ENCODE peak calls at places on chromosome 13, in four cellular contexts. O, P, Y and Q are unnamed samples.

GRCh38 chr13:110108348-110109139 is 198.4 kb downstream of the COL4A1 start:
- DNase-seq in Y (peak; percentile 51), O (no peak), P (no peak), Q (peak; percentile 53)

GRCh38 chr13:51070005-51070649 is 40.9 kb downstream of the C13orf42 start:
- DNase-seq in P (peak; percentile 54), Y (peak; percentile 44), O (peak; percentile 30), Q (peak; percentile 62)

GRCh38 chr13:109750376-109750775 is 36.0 kb downstream of the IRS2 start:
- DNase-seq in Y (no peak), P (no peak), O (no peak), Q (no peak)

GRCh38 chr13:44918323-44919102 is 70.8 kb downstream of the NUFIP1 start:
- DNase-seq in O (no peak), Y (peak; percentile 88), P (peak; percentile 67), Q (peak; percentile 86)

GRCh38 chr13:30585748-30586262 is 31.9 kb upstream of the USPL1 start:
- DNase-seq in P (no peak), O (no peak), Y (no peak), Q (no peak)

GRCh38 chr13:94558721-94559120 is 37.2 kb downstream of the TGDS start:
- DNase-seq in Y (no peak), O (no peak), P (no peak), Q (no peak)

GRCh38 chr13:105735269-105735668 is 800.2 kb downstream of the EFNB2 start:
- DNase-seq in P (no peak), Y (no peak), O (no peak), Q (no peak)

GRCh38 chr13:25281937-25282332 is 5.4 kb downstream of the MTMR6 start:
- DNase-seq in P (no peak), Y (no peak), O (no peak), Q (no peak)

GRCh38 chr13:84641491-84641890 is 759.2 kb upstream of the SLITRK1 start:
- DNase-seq in Y (no peak), P (no peak), O (no peak), Q (no peak)

GRCh38 chr13:24271611-24272451 is 37.5 kb upstream of the C1QTNF9 start:
- DNase-seq in Y (peak; percentile 68), O (peak; percentile 70), P (no peak), Q (no peak)

GRCh38 chr13:105847532-105848295 is 687.7 kb downstream of the EFNB2 start:
- DNase-seq in P (no peak), Y (no peak), O (no peak), Q (no peak)

GRCh38 chr13:51303063-51303552 is 36.4 kb upstream of the SERPINE3 start:
- DNase-seq in Y (no peak), O (no peak), P (no peak), Q (no peak)

GRCh38 chr13:59861676-59862075 is 302.1 kb downstream of the DIAPH3 start:
- DNase-seq in Y (no peak), P (no peak), O (no peak), Q (no peak)

GRCh38 chr13:30739646-30740642 is 4.6 kb downstream of the ALOX5AP start:
- DNase-seq in P (no peak), Y (no peak), O (peak; percentile 76), Q (peak; percentile 52)

GRCh38 chr13:99749627-99750026 is 221.9 kb downstream of the ZIC5 start:
- DNase-seq in Y (no peak), P (no peak), O (no peak), Q (no peak)

GRCh38 chr13:97112451-97113152 is 109.5 kb upstream of the MBNL2 start:
- DNase-seq in Y (no peak), O (no peak), P (no peak), Q (no peak)

GRCh38 chr13:95254341-95254740 is 46.9 kb downstream of the ABCC4 start:
- DNase-seq in Y (no peak), O (no peak), P (no peak), Q (peak; percentile 56)

DNA sequence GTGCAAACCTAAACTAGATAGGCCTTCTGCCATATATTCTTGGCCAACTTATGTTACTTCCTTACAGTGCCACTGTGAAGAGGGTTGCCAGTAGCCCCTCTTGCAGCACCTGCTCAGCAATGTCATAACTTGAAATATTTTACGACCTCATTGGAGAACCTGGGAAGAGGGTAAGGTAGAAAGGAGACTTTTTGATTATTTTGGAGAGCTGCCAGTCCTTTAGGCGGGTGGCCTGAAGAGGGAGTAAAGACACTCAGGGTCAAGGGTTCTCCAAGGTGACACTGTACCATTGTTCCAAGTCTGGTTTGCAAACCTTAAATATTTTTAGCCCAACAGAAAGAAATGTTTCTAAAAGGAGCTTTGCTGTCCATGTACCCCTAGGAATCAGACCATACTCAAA is 118.3 kb downstream of the FLT1 start:
- DNase-seq in Y (no peak), P (no peak), O (no peak), Q (no peak)
- TF ChIP-seq CTCF in Y (no peak), P (peak; percentile 24), O (no peak), Q (no peak)

GRCh38 chr13:34779171-34779570 is 162.9 kb upstream of the NBEA start:
- DNase-seq in O (no peak), P (no peak), Y (no peak), Q (no peak)
- TF ChIP-seq ZBTB33 in O (no peak), P (no peak), Y (no peak), Q (no peak)

GRCh38 chr13:41456768-41457588 is at the start of gene RGCC:
- DNase-seq in Y (peak; percentile 30), P (peak; percentile 83), O (no peak), Q (peak; percentile 10)

GRCh38 chr13:41452462-41452861 is 4.9 kb upstream of the RGCC start:
- DNase-seq in P (no peak), Y (no peak), O (no peak), Q (no peak)

GRCh38 chr13:41455725-41456419 is 1.5 kb upstream of the RGCC start:
- DNase-seq in P (no peak), Y (no peak), O (no peak), Q (no peak)

GRCh38 chr13:41453620-41454019 is 3.7 kb upstream of the RGCC start:
- DNase-seq in P (no peak), Y (no peak), O (no peak), Q (no peak)

DNA sequence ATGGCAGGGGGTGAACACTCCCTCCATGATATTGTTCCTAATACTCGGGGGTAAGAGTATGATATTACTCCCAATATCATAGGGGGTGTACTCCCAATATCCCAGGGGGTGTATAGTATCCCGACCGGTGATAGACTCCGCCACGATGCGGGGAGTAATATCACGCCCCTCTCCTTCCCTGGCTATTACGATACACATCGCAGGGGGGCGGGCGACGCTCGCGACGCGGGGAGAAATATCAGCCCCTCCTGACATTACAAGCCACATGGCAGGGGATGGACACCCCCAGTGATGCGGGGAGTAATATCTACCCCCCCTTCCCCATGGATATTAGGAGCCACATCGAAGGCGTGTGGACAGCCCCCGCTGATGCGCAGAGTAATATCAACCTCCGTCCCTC is 3.2 kb upstream of the RGCC start:
- DNase-seq in O (no peak), Y (no peak), P (no peak), Q (no peak)
- TF ChIP-seq CEBPB in O (no peak), Y (no peak), P (no peak), Q (no peak)

GRCh38 chr13:81172603-81173002 is 831.7 kb upstream of the SPRY2 start:
- DNase-seq in O (no peak), P (no peak), Y (no peak), Q (no peak)

DNA sequence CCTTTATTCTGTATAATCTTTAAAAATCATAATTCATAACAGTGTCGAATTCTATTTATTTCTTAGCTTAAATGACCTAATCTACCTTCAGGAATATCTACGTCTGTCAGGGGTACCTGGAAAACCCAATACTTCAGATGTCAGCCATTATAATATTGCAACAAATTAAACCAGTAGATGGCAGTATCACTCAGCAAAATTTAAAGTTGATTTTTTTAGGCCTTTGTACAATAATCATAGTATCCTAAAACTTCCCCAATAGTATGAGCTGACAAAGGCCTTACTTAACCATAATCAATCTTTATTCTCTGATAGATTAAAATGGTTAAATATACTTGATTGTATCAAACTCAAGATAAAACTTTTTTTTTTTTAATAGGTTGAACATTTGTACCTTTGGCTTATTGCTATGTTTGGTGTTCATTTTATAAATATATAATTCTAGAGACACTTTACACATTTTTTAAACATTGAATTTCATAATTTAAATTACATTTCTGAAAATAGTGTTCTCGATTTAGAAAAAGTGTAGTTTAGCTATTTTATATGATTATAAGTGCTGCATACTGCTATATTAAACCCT is 830.2 kb upstream of the SPRY2 start:
- DNase-seq in Y (peak; percentile 5), O (no peak), P (peak; percentile 6), Q (peak; percentile 3)
- TF ChIP-seq CTCF in Y (peak; percentile 47), O (peak; percentile 34), P (peak; percentile 40), Q (peak; percentile 60)

GRCh38 chr13:34364633-34365032 is 546.7 kb downstream of the RFC3 start:
- DNase-seq in P (no peak), Y (no peak), O (no peak), Q (no peak)
- TF ChIP-seq ZBTB33 in P (no peak), Y (no peak), O (no peak), Q (no peak)

GRCh38 chr13:74197686-74198085 is 63.5 kb upstream of the KLF12 start:
- DNase-seq in Y (no peak), O (no peak), P (no peak), Q (no peak)

GRCh38 chr13:74187564-74187963 is 53.4 kb upstream of the KLF12 start:
- DNase-seq in P (no peak), Y (peak; percentile 57), O (no peak), Q (no peak)

GRCh38 chr13:74191036-74191809 is 57.0 kb upstream of the KLF12 start:
- DNase-seq in Y (no peak), O (no peak), P (no peak), Q (no peak)

GRCh38 chr13:74194856-74195255 is 60.7 kb upstream of the KLF12 start:
- DNase-seq in P (no peak), Y (no peak), O (no peak), Q (no peak)

GRCh38 chr13:74193391-74193790 is 59.2 kb upstream of the KLF12 start:
- DNase-seq in Y (no peak), O (no peak), P (no peak), Q (no peak)
- TF ChIP-seq CEBPB in Y (no peak), O (no peak), P (no peak), Q (no peak)

DNA sequence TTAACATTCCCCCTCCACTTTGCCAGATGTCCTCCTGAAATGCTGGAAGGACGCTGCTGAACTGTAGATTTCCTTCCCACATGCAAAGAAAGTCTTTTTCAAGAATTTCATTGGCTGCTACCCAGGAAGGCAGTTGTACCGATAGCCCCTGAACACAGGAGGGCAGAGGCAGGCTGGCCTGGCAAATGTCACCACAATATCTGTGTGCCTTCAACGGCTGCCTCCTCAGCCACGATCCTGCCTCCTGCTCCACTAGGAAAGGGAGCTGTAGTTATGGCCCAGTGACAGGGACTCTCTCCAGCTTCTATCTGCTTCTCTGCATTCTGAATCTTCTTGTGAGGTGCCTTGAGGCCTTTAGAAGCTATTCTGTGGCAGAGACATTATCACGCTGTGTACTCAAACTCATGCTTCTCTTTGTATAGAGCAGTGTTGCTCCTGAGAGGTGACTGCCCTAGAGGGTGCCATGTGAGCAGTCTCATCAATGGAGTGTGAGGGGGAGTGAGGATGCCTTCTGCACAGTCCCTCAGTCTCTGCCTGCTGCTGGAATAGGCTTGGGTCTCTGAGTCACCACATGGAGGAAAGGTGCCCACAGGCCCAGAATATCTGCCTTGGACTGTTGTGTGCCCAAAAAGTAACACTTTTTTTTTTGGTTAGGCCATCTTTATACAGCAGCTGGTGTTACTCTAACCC is 279.8 kb downstream of the DNAJC15 start:
- DNase-seq in O (no peak), P (no peak), Y (peak; percentile 12), Q (no peak)
- TF ChIP-seq CTCF in O (peak; percentile 39), P (peak; percentile 18), Y (peak; percentile 40), Q (peak; percentile 51)

DNA sequence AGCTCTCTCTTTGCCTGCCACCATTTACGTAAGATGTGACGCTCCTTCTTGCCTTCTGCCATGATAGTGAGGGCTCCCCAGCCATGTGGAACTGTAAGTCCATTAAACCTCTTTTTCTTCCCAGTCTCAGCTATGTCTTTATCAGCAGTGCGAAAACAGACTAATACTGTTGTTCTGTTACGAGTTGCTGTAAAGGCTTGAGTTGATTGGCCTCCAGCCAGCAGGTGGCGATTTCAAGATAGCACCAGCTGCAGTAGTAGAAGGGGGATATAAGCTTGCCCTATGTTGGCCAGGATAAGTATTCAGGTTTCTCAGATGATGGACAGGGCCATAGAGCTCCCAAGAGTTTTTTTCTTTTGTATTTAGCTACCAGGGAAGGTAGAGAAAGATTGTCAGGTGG is 385.5 kb downstream of the MZT1 start:
- DNase-seq in Y (peak; percentile 10), P (no peak), O (no peak), Q (no peak)
- TF ChIP-seq ZBTB33 in Y (no peak), P (no peak), O (no peak), Q (no peak)